ENCODE peak calls at places on chromosomes 7 and 10, in ten cellular contexts. F is fibroblast of mammary gland, R is AG10803, Q is Caco-2, G is AG09309, U is cardiac muscle cell, B is fibroblast of lung, J is mucosa of descending colon, S is tibial artery, Y is lower lobe of right lung. O is an unnamed sample.

GRCh38 chr10:58662314-58662713 is 149.6 kb downstream of the BICC1 start:
- DNase-seq in F (peak), S (no peak), B (peak), Y (no peak), G (peak), J (no peak), U (peak), R (peak), Q (peak), O (no peak)

GRCh38 chr7:151017953-151018420 is 6.3 kb downstream of the ATG9B start:
- DNase-seq in B (peak), G (no peak), Y (peak), J (peak), S (peak), R (peak), U (peak), Q (peak), F (peak), O (no peak)

GRCh38 chr10:118973744-118974143 is 55.8 kb upstream of the NANOS1 start:
- DNase-seq in Y (no peak), J (no peak), F (no peak), Q (no peak), R (no peak), G (no peak), S (no peak), U (no peak), B (no peak), O (no peak)

GRCh38 chr7:34339061-34339526 is 318.9 kb upstream of the NPSR1 start:
- DNase-seq in G (no peak), R (peak), S (no peak), B (no peak), Q (no peak), J (no peak), F (peak), U (no peak), Y (no peak), O (no peak)

GRCh38 chr10:62554632-62555199 is 180.5 kb downstream of the ZNF365 start:
- DNase-seq in Y (no peak), R (peak), B (peak), J (peak), F (peak), S (no peak), U (peak), G (no peak), Q (peak), O (no peak)

GRCh38 chr7:78970440-78970916 is 483.0 kb downstream of the MAGI2 start:
- DNase-seq in R (peak), F (no peak), U (no peak), J (no peak), B (no peak), S (no peak), G (peak), Y (no peak), Q (no peak), O (no peak)

GRCh38 chr7:66507764-66508296 is 120.9 kb upstream of the KCTD7 start:
- DNase-seq in R (no peak), S (no peak), U (no peak), J (no peak), Q (no peak), B (no peak), Y (no peak), G (no peak), F (no peak), O (no peak)

GRCh38 chr7:75966209-75966961 is 28.0 kb downstream of the TMEM120A start:
- DNase-seq in G (no peak), U (peak), J (no peak), S (peak), B (peak), Y (no peak), R (peak), F (peak), Q (no peak), O (no peak)

GRCh38 chr10:31864834-31865518 is 63.7 kb downstream of the ARHGAP12 start:
- DNase-seq in J (no peak), G (no peak), F (peak), B (peak), R (no peak), U (peak), Y (no peak), S (no peak), Q (peak), O (no peak)

GRCh38 chr7:130441408-130441854 is 615 bp upstream of the CEP41 start:
- DNase-seq in Y (no peak), J (no peak), R (no peak), F (no peak), B (no peak), U (peak), G (no peak), S (no peak), Q (peak), O (no peak)

GRCh38 chr10:29784175-29784773 is 149.5 kb upstream of the SVIL start:
- DNase-seq in F (peak), U (peak), Y (no peak), S (peak), R (peak), J (peak), G (peak), B (peak), Q (peak), O (no peak)

GRCh38 chr10:72375173-72375572 is 20.5 kb upstream of the DNAJB12 start:
- DNase-seq in B (no peak), R (peak), J (no peak), S (no peak), F (no peak), Q (peak), G (no peak), Y (no peak), U (peak), O (no peak)

GRCh38 chr7:91973632-91974031 is 33.0 kb downstream of the AKAP9 start:
- DNase-seq in F (no peak), Y (no peak), U (no peak), S (no peak), B (no peak), Q (no peak), G (no peak), R (no peak), J (no peak), O (no peak)

GRCh38 chr7:726854-727103 is 280 bp downstream of the DNAAF5 start:
- DNase-seq in B (no peak), Q (no peak), S (no peak), G (no peak), Y (no peak), F (no peak), U (no peak), R (no peak), J (no peak), O (no peak)

GRCh38 chr7:99204078-99204477 is 3.8 kb downstream of the KPNA7 start:
- DNase-seq in F (no peak), B (no peak), Q (no peak), G (no peak), J (no peak), S (no peak), R (no peak), Y (no peak), U (no peak), O (no peak)

GRCh38 chr7:121285066-121285667 is 43.6 kb upstream of the WNT16 start:
- DNase-seq in F (no peak), R (no peak), U (no peak), S (no peak), J (no peak), Y (no peak), B (no peak), G (no peak), Q (no peak), O (no peak)

GRCh38 chr10:93757766-93758509 is at the start of gene LGI1:
- DNase-seq in G (no peak), S (no peak), Q (no peak), R (peak), J (no peak), B (no peak), U (peak), Y (no peak), F (peak), O (no peak)

GRCh38 chr10:50260791-50261281 is 9.5 kb upstream of the ASAH2 start:
- DNase-seq in B (no peak), G (no peak), U (no peak), S (no peak), F (no peak), Q (peak), R (no peak), Y (no peak), J (no peak), O (no peak)

GRCh38 chr10:113067516-113067915 is 117.5 kb downstream of the TCF7L2 start:
- DNase-seq in S (peak), Y (no peak), J (no peak), F (no peak), R (no peak), Q (no peak), B (no peak), G (no peak), U (no peak), O (no peak)

GRCh38 chr7:3559178-3559765 is 258.2 kb downstream of the SDK1 start:
- DNase-seq in Y (no peak), B (peak), J (peak), F (peak), R (peak), U (peak), Q (peak), S (peak), G (no peak), O (no peak)

GRCh38 chr7:57414852-57415251 is 35.1 kb upstream of the ZNF716 start:
- DNase-seq in J (no peak), U (no peak), F (no peak), G (no peak), Y (no peak), B (no peak), S (no peak), R (no peak), Q (no peak), O (no peak)

GRCh38 chr7:127652333-127653248 is 597 bp downstream of the SND1 start:
- DNase-seq in Q (peak), U (peak), J (no peak), F (peak), R (peak), Y (no peak), G (no peak), B (peak), S (no peak), O (no peak)

GRCh38 chr7:155590215-155591023 is 44.1 kb upstream of the CNPY1 start:
- DNase-seq in U (peak), G (no peak), R (no peak), Y (peak), J (peak), S (no peak), Q (peak), F (no peak), B (no peak), O (peak)

GRCh38 chr7:92297736-92298135 is 52.0 kb downstream of the ANKIB1 start:
- DNase-seq in F (no peak), Y (no peak), R (no peak), B (no peak), G (no peak), S (no peak), J (no peak), Q (no peak), U (no peak), O (no peak)

GRCh38 chr10:130425881-130426435 is 289.8 kb downstream of the GLRX3 start:
- DNase-seq in F (no peak), R (no peak), G (no peak), B (no peak), J (no peak), S (no peak), U (no peak), Y (no peak), Q (no peak), O (no peak)

GRCh38 chr10:82680688-82681087 is 805.7 kb downstream of the NRG3 start:
- DNase-seq in Q (no peak), G (no peak), B (no peak), R (no peak), F (no peak), Y (no peak), J (no peak), U (no peak), S (no peak), O (no peak)

GRCh38 chr10:130398090-130398994 is 262.2 kb downstream of the GLRX3 start:
- DNase-seq in J (no peak), Q (no peak), F (no peak), U (no peak), Y (peak), S (no peak), B (no peak), R (no peak), G (no peak), O (no peak)

GRCh38 chr7:144035385-144035784 is 13.4 kb upstream of the OR2A5 start:
- DNase-seq in J (no peak), S (no peak), B (no peak), F (no peak), Y (no peak), R (no peak), Q (no peak), G (no peak), U (no peak), O (no peak)

GRCh38 chr10:52313350-52314006 is 603 bp upstream of the DKK1 start:
- DNase-seq in B (peak), F (no peak), U (no peak), R (no peak), S (no peak), G (no peak), Y (no peak), J (peak), Q (peak), O (no peak)

GRCh38 chr10:60446855-60447254 is 57.2 kb upstream of the ANK3 start:
- DNase-seq in Q (no peak), R (peak), F (no peak), S (no peak), Y (peak), G (no peak), J (no peak), U (peak), B (no peak), O (no peak)

GRCh38 chr10:60444494-60445064 is 54.9 kb upstream of the ANK3 start:
- DNase-seq in G (no peak), S (no peak), J (no peak), U (peak), B (peak), Q (peak), R (peak), Y (no peak), F (peak), O (no peak)

GRCh38 chr10:60446070-60446833 is 56.6 kb upstream of the ANK3 start:
- DNase-seq in U (peak), F (no peak), S (no peak), R (no peak), Q (peak), G (no peak), Y (no peak), J (no peak), B (no peak), O (no peak)

DNA sequence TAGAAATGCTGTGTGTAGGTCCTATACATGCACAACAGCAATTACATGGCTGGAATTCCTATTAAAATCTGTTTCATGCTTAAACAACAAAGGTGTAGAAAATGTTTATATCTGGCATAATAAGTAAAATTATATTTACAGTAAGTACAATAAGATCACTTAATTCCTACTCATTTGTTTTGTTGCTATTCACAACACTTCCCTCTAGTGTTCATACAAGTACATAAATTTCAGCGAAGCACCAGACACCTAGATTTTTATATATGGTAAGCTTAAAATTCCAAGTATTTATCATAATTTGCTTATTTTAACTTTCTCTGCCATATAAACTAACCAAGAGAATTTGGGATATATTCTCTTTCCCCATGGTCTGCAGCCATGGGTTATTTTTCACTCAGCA is 51.8 kb upstream of the ANK3 start:
- DNase-seq in F (peak), B (peak), U (peak), R (peak), Y (no peak), S (no peak), J (no peak), G (no peak), Q (no peak), O (no peak)
- TF ChIP-seq CTCF in F (peak), B (peak), U (peak), R (peak), Y (no peak), S (no peak), J (no peak), G (peak), Q (peak), O (peak)

DNA sequence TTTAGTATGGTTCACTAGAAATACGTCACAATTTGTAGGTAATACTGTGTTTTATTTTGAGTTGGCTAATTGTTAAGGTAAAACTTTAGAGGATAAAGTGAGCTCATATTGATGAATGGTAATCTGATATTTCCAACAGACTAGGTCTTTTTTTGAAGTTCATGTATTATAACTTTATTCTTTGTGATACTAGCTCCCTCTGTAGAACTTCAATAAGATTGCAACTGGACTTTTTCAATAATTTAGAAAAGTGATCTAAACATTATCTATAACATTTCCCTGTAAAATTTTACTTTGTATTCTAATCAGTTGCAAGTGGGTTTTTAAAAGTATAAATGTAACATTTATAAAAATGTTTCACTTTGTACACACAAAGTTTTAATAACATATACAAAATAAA is 83.5 kb downstream of the ADK start:
- DNase-seq in G (no peak), Q (no peak), F (peak), B (peak), U (no peak), R (peak), J (no peak), Y (no peak), S (no peak), O (no peak)
- TF ChIP-seq CTCF in G (peak), Q (no peak), F (peak), B (peak), U (peak), R (peak), J (peak), Y (peak), S (peak), O (peak)

DNA sequence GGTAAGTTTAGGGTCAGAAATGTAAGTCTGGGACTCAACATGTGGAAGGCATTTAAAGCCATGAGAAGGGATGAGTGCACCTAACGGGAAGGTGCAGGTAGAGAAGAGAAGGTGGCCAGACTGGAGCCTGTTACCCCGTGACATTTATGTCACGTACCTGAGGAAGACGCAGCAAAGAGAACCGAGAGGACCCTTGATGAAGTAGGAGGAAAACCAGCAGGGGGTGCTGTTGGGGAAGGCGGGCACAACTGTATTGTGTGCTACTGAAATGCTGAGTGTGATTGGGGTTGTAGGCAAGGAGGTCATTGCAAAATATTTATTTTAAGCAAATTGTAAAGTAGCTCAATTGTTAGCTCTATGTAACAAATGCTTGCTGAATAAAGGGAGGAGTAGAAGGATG is 338.2 kb upstream of the PRKCQ start:
- DNase-seq in Y (peak), R (no peak), F (peak), U (peak), Q (peak), B (peak), G (no peak), J (peak), S (peak), O (no peak)
- TF ChIP-seq CTCF in Y (peak), R (peak), F (peak), U (peak), Q (no peak), B (peak), G (peak), J (peak), S (no peak), O (peak)

GRCh38 chr7:116588641-116589594 is 64.1 kb downstream of the CAV1 start:
- DNase-seq in Y (no peak), U (peak), R (peak), G (no peak), Q (peak), F (peak), J (peak), S (no peak), B (peak), O (no peak)
- TF ChIP-seq CTCF in Y (peak), U (peak), R (peak), G (peak), Q (peak), F (peak), J (peak), S (peak), B (peak), O (peak)

GRCh38 chr7:28842769-28843295 is 115.3 kb downstream of the TRIL start:
- DNase-seq in B (no peak), U (no peak), R (no peak), F (no peak), Q (no peak), G (no peak), J (no peak), S (no peak), Y (no peak), O (no peak)

GRCh38 chr7:28836661-28837060 is 121.5 kb downstream of the TRIL start:
- DNase-seq in Q (no peak), S (no peak), G (no peak), B (no peak), R (no peak), Y (no peak), U (no peak), J (no peak), F (no peak), O (no peak)

GRCh38 chr7:28841766-28842165 is 116.4 kb downstream of the TRIL start:
- DNase-seq in F (no peak), B (no peak), Y (no peak), R (no peak), Q (no peak), S (no peak), U (no peak), J (no peak), G (no peak), O (no peak)

GRCh38 chr7:28845106-28845505 is 113.0 kb downstream of the TRIL start:
- DNase-seq in G (no peak), Y (no peak), J (no peak), S (no peak), Q (no peak), R (no peak), B (no peak), F (no peak), U (no peak), O (no peak)

DNA sequence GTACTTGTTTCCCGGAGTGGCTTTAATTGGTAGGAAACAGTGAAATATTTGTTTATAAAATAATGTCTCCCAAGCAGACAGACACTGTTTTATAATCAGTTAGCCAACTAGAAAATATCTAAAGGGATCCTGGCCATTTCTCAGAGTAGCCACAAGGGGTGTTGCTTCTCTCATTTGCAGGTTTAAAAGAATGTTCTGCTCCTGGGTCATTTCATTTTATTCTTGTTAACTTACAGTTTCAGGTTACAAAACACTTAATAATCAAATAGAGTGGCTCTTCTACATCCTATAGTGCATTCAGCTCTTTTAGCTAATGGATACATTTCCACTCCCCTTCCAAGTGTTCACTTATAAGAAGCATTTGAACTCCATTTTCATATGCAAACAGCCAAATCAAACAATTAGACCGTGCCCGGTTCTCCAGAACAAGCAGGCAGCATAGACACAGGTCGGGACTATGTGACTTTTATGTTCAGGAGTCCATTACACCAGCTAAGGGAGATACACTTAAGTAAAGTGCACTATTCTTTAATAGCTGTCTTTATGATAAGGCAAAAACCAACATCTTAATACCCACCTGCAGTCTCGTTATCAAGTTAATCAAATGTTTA is 117.5 kb downstream of the TRIL start:
- DNase-seq in Y (no peak), G (no peak), F (peak), Q (no peak), S (no peak), J (no peak), R (no peak), U (peak), B (peak), O (no peak)
- TF ChIP-seq CTCF in Y (peak), G (peak), F (peak), Q (peak), S (peak), J (peak), R (peak), U (peak), B (peak), O (peak)

O was measured in chondrocyte.